ENCODE peak calls at places on chromosomes 6 and 20, in five cellular contexts. One of them, this sample, is unnamed.

GRCh38 chr6:52840763-52841585 is at the start of gene GSTA5:
- DNase-seq in H1: no peak
- DNase-seq in K562: no peak
- DNase-seq in HepG2: no peak
- DNase-seq in GM12878: no peak
- DNase-seq in this sample: no peak

GRCh38 chr6:93293399-93294271 is 125.7 kb downstream of the EPHA7 start:
- DNase-seq in H1: no peak
- DNase-seq in GM12878: no peak
- DNase-seq in HepG2: no peak
- DNase-seq in K562: no peak
- DNase-seq in this sample: no peak

GRCh38 chr6:82415820-82416219 is 52.2 kb downstream of the TPBG start:
- DNase-seq in HepG2: no peak
- DNase-seq in H1: no peak
- DNase-seq in GM12878: no peak
- DNase-seq in K562: no peak
- DNase-seq in this sample: no peak

GRCh38 chr6:7811441-7811840 is 85.5 kb downstream of the BMP6 start:
- DNase-seq in HepG2: no peak
- DNase-seq in H1: no peak
- DNase-seq in GM12878: no peak
- DNase-seq in K562: no peak
- DNase-seq in this sample: no peak

GRCh38 chr6:23529902-23530301 is 596.1 kb upstream of the NRSN1 start:
- DNase-seq in H1: no peak
- DNase-seq in GM12878: no peak
- DNase-seq in HepG2: no peak
- DNase-seq in K562: no peak
- DNase-seq in this sample: no peak

GRCh38 chr6:14612016-14612415 is 494.4 kb downstream of the CD83 start:
- DNase-seq in H1: no peak
- DNase-seq in GM12878: no peak
- DNase-seq in K562: no peak
- DNase-seq in HepG2: no peak
- DNase-seq in this sample: no peak

GRCh38 chr20:22411568-22412450 is 172.6 kb downstream of the FOXA2 start:
- DNase-seq in GM12878: no peak
- DNase-seq in H1: no peak
- DNase-seq in HepG2: peak
- DNase-seq in K562: peak
- DNase-seq in this sample: no peak

GRCh38 chr6:167578371-167578901 is 248.3 kb upstream of the AFDN start:
- DNase-seq in GM12878: no peak
- DNase-seq in K562: no peak
- DNase-seq in H1: no peak
- DNase-seq in HepG2: no peak
- DNase-seq in this sample: no peak

GRCh38 chr6:20652691-20653479 is 118.6 kb downstream of the CDKAL1 start:
- DNase-seq in HepG2: no peak
- DNase-seq in GM12878: no peak
- DNase-seq in H1: no peak
- DNase-seq in K562: no peak
- DNase-seq in this sample: no peak

GRCh38 chr6:35558571-35558970 is 45.9 kb upstream of the TULP1 start:
- DNase-seq in K562: no peak
- DNase-seq in GM12878: peak
- DNase-seq in HepG2: no peak
- DNase-seq in H1: no peak
- DNase-seq in this sample: no peak

GRCh38 chr6:61887425-61887824 is 398.6 kb downstream of the KHDRBS2 start:
- DNase-seq in K562: no peak
- DNase-seq in HepG2: no peak
- DNase-seq in H1: no peak
- DNase-seq in GM12878: no peak
- DNase-seq in this sample: peak

GRCh38 chr6:11428895-11429294 is 108.7 kb upstream of the TMEM170B start:
- DNase-seq in GM12878: peak
- DNase-seq in HepG2: peak
- DNase-seq in H1: no peak
- DNase-seq in K562: no peak
- DNase-seq in this sample: peak

GRCh38 chr6:43826739-43827138 is 56.7 kb downstream of the VEGFA start:
- DNase-seq in HepG2: no peak
- DNase-seq in K562: no peak
- DNase-seq in GM12878: no peak
- DNase-seq in H1: no peak
- DNase-seq in this sample: no peak

GRCh38 chr6:43823879-43824740 is 54.1 kb downstream of the VEGFA start:
- DNase-seq in HepG2: peak
- DNase-seq in K562: no peak
- DNase-seq in GM12878: no peak
- DNase-seq in H1: no peak
- DNase-seq in this sample: no peak

GRCh38 chr6:43823390-43823789 is 53.4 kb downstream of the VEGFA start:
- DNase-seq in GM12878: no peak
- DNase-seq in HepG2: no peak
- DNase-seq in K562: no peak
- DNase-seq in H1: no peak
- DNase-seq in this sample: no peak

GRCh38 chr6:43825187-43826115 is 55.4 kb downstream of the VEGFA start:
- DNase-seq in K562: no peak
- DNase-seq in H1: no peak
- DNase-seq in GM12878: no peak
- DNase-seq in HepG2: no peak
- DNase-seq in this sample: peak

GRCh38 chr6:43824741-43825064 is 54.7 kb downstream of the VEGFA start:
- DNase-seq in H1: no peak
- DNase-seq in K562: no peak
- DNase-seq in GM12878: no peak
- DNase-seq in HepG2: no peak
- DNase-seq in this sample: no peak
- H2AFZ ChIP-seq in H1: no peak
- H2AFZ ChIP-seq in K562: peak
- H2AFZ ChIP-seq in GM12878: no peak
- H2AFZ ChIP-seq in HepG2: no peak
- H2AFZ ChIP-seq in this sample: no peak

GRCh38 chr6:105428342-105428957 is 25.6 kb upstream of the PREP start:
- DNase-seq in GM12878: no peak
- DNase-seq in HepG2: peak
- DNase-seq in H1: no peak
- DNase-seq in K562: no peak
- DNase-seq in this sample: no peak

GRCh38 chr6:105429676-105430075 is 26.8 kb upstream of the PREP start:
- DNase-seq in K562: no peak
- DNase-seq in HepG2: no peak
- DNase-seq in H1: no peak
- DNase-seq in GM12878: no peak
- DNase-seq in this sample: no peak

GRCh38 chr6:105424177-105424783 is 21.4 kb upstream of the PREP start:
- DNase-seq in H1: peak
- DNase-seq in HepG2: peak
- DNase-seq in K562: peak
- DNase-seq in GM12878: no peak
- DNase-seq in this sample: peak
- TF ChIP-seq CREB1 in H1: no peak
- TF ChIP-seq CREB1 in HepG2: no peak
- TF ChIP-seq CREB1 in K562: no peak
- TF ChIP-seq CREB1 in GM12878: no peak
- TF ChIP-seq CREB1 in this sample: no peak

GRCh38 chr20:20823469-20823868 is 111.0 kb upstream of the RALGAPA2 start:
- DNase-seq in H1: no peak
- DNase-seq in HepG2: no peak
- DNase-seq in GM12878: no peak
- DNase-seq in K562: no peak
- DNase-seq in this sample: no peak

GRCh38 chr20:20821496-20822260 is 109.2 kb upstream of the RALGAPA2 start:
- DNase-seq in HepG2: no peak
- DNase-seq in H1: peak
- DNase-seq in GM12878: no peak
- DNase-seq in K562: no peak
- DNase-seq in this sample: peak

GRCh38 chr20:20820780-20821495 is 108.5 kb upstream of the RALGAPA2 start:
- DNase-seq in K562: no peak
- DNase-seq in H1: no peak
- DNase-seq in GM12878: no peak
- DNase-seq in HepG2: no peak
- DNase-seq in this sample: no peak

GRCh38 chr20:20816969-20817368 is 104.5 kb upstream of the RALGAPA2 start:
- DNase-seq in K562: no peak
- DNase-seq in GM12878: no peak
- DNase-seq in H1: no peak
- DNase-seq in HepG2: no peak
- DNase-seq in this sample: no peak

DNA sequence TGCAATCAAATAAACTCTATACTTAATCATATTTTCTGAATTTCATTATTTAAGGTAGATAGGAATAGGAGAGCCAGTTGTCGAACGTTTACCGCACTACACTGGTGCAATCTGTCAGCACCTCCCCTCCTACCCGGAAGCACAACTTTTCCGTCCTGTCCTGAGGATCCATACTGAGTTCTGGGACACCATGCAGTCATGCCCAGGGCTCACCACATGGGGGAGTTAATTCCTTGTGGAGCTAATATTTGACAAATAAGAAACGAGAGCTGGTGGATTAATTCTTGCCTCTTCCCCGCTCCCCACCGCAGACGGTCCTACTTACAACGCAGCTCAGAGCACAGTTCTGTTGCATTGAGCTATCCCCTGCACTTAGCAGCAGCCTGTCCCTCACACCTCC is 107.7 kb upstream of the RALGAPA2 start:
- DNase-seq in HepG2: peak
- DNase-seq in K562: peak
- DNase-seq in H1: peak
- DNase-seq in GM12878: no peak
- DNase-seq in this sample: peak
- H2AFZ ChIP-seq in HepG2: no peak
- H2AFZ ChIP-seq in K562: peak
- H2AFZ ChIP-seq in H1: peak
- H2AFZ ChIP-seq in GM12878: no peak
- H2AFZ ChIP-seq in this sample: peak

GRCh38 chr6:154277578-154278128 is 79.0 kb downstream of the IPCEF1 start:
- DNase-seq in K562: no peak
- DNase-seq in GM12878: no peak
- DNase-seq in H1: no peak
- DNase-seq in HepG2: no peak
- DNase-seq in this sample: no peak

GRCh38 chr6:154274175-154274574 is 82.4 kb downstream of the IPCEF1 start:
- DNase-seq in HepG2: no peak
- DNase-seq in GM12878: no peak
- DNase-seq in K562: no peak
- DNase-seq in H1: no peak
- DNase-seq in this sample: no peak

GRCh38 chr6:154276810-154277577 is 79.6 kb downstream of the IPCEF1 start:
- DNase-seq in GM12878: no peak
- DNase-seq in K562: peak
- DNase-seq in HepG2: peak
- DNase-seq in H1: no peak
- DNase-seq in this sample: peak
- TF ChIP-seq CREB1 in GM12878: no peak
- TF ChIP-seq CREB1 in K562: no peak
- TF ChIP-seq CREB1 in HepG2: no peak
- TF ChIP-seq CREB1 in H1: no peak
- TF ChIP-seq CREB1 in this sample: no peak

GRCh38 chr20:43386878-43387277 is 70.8 kb upstream of the SRSF6 start:
- DNase-seq in HepG2: no peak
- DNase-seq in K562: no peak
- DNase-seq in GM12878: no peak
- DNase-seq in H1: no peak
- DNase-seq in this sample: no peak

GRCh38 chr20:43389231-43389630 is 68.5 kb upstream of the SRSF6 start:
- DNase-seq in H1: no peak
- DNase-seq in GM12878: no peak
- DNase-seq in K562: no peak
- DNase-seq in HepG2: no peak
- DNase-seq in this sample: no peak

GRCh38 chr20:43389839-43390626 is 67.7 kb upstream of the SRSF6 start:
- DNase-seq in H1: peak
- DNase-seq in HepG2: no peak
- DNase-seq in K562: peak
- DNase-seq in GM12878: no peak
- DNase-seq in this sample: no peak

GRCh38 chr20:43387737-43388136 is 70.0 kb upstream of the SRSF6 start:
- DNase-seq in K562: no peak
- DNase-seq in GM12878: no peak
- DNase-seq in HepG2: no peak
- DNase-seq in H1: no peak
- DNase-seq in this sample: no peak

GRCh38 chr20:43388267-43389081 is 69.2 kb upstream of the SRSF6 start:
- DNase-seq in K562: no peak
- DNase-seq in H1: no peak
- DNase-seq in HepG2: no peak
- DNase-seq in GM12878: no peak
- DNase-seq in this sample: no peak
- H2AFZ ChIP-seq in K562: no peak
- H2AFZ ChIP-seq in H1: peak
- H2AFZ ChIP-seq in HepG2: no peak
- H2AFZ ChIP-seq in GM12878: no peak
- H2AFZ ChIP-seq in this sample: no peak